ENCODE peak calls at places on chromosomes 6 and 20, in five cellular contexts. U, O, N, E and W are unnamed samples.

GRCh38 chr20:13009682-13010406 is 1.1 kb downstream of the SPTLC3 start:
- DNase-seq in U (no peak), O (no peak), N (no peak), E (peak), W (peak)

GRCh38 chr6:166078294-166078693 is 89.4 kb downstream of the TBXT start:
- DNase-seq in U (no peak), O (no peak), N (no peak), E (peak), W (no peak)

GRCh38 chr6:124056884-124057283 is 253.2 kb downstream of the NKAIN2 start:
- DNase-seq in U (no peak), O (no peak), N (no peak), E (no peak), W (no peak)

GRCh38 chr6:63307581-63308246 is 12.1 kb downstream of the LGSN start:
- DNase-seq in U (peak), O (no peak), N (no peak), E (no peak), W (no peak)

GRCh38 chr20:59605691-59606364 is 1.5 kb downstream of the PHACTR3 start:
- DNase-seq in U (peak), O (no peak), N (no peak), E (no peak), W (no peak)

GRCh38 chr6:87289571-87289970 is 32.8 kb upstream of the SMIM8 start:
- DNase-seq in U (no peak), O (no peak), N (no peak), E (no peak), W (no peak)

GRCh38 chr6:80769101-80769500 is 662.6 kb downstream of the BCKDHB start:
- DNase-seq in U (no peak), O (no peak), N (no peak), E (peak), W (no peak)

GRCh38 chr20:41011551-41012067 is 17.0 kb upstream of the TOP1 start:
- DNase-seq in U (no peak), O (no peak), N (no peak), E (no peak), W (no peak)

GRCh38 chr6:87213364-87213763 is 58.0 kb downstream of the ZNF292 start:
- DNase-seq in U (no peak), O (no peak), N (peak), E (no peak), W (no peak)

GRCh38 chr6:55963301-55963700 is 87.9 kb upstream of the BMP5 start:
- DNase-seq in U (no peak), O (no peak), N (no peak), E (no peak), W (no peak)
- TF ChIP-seq CTCF in U (peak), O (no peak), N (no peak), E (peak), W (no peak)

GRCh38 chr6:142026471-142026870 is 106.3 kb upstream of the GJE1 start:
- DNase-seq in U (no peak), O (no peak), N (no peak), E (no peak), W (no peak)

GRCh38 chr6:142030115-142030619 is 102.6 kb upstream of the GJE1 start:
- DNase-seq in U (no peak), O (no peak), N (no peak), E (no peak), W (no peak)

GRCh38 chr6:142027074-142027473 is 105.7 kb upstream of the GJE1 start:
- DNase-seq in U (no peak), O (no peak), N (no peak), E (no peak), W (no peak)

DNA sequence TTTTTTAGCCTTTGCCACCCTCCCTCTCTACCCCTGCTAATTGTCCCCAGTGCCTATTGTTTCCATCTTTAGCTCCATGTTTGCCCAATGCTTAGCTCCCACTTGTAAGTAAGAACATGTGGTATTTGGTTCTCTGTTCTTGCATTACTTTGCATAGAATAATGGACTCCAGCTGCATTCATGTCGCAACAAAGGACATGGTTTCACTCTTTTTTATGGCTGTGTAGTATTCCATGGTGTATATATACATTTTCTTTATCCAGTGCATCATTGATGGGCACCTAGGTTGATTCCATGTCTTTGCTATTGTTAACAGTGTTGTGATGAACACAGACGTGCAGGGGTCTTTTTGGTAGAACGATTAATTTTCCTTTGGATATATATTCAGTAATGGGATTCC is 104.2 kb upstream of the GJE1 start:
- DNase-seq in U (no peak), O (no peak), N (no peak), E (no peak), W (no peak)
- H3K4me3 ChIP-seq in U (peak), O (no peak), N (no peak), E (no peak), W (no peak)

GRCh38 chr6:108622601-108623335 is 62.1 kb downstream of the FOXO3 start:
- DNase-seq in U (peak), O (peak), N (no peak), E (peak), W (peak)
- TF ChIP-seq CTCF in U (peak), O (no peak), N (no peak), E (peak), W (no peak)

DNA sequence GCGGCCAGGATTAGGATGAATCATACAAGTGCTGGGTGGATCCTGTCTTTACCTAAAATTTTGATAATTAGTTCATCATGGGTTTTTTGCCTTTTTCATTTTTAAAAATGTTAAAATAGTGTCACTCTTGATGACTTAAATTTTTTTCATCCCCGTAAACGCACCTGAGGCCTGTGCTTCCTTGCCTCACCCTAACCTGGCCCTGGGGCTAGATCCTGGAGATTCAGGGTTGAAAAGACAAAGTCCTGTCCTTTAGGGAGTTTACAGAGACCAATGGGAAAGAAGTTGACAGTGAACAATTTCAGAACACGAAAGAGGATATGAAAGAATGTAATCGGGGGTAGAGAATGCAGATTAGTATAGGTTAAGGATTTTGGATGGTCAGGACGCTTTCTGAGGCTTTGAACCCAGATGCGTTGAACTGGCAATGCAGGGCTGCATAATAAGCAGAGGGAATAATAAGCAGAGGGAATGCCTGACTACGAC is 1.6 kb upstream of the FBXO5 start:
- DNase-seq in U (no peak), O (no peak), N (no peak), E (no peak), W (no peak)
- H3K4me3 ChIP-seq in U (peak), O (peak), N (peak), E (peak), W (peak)

DNA sequence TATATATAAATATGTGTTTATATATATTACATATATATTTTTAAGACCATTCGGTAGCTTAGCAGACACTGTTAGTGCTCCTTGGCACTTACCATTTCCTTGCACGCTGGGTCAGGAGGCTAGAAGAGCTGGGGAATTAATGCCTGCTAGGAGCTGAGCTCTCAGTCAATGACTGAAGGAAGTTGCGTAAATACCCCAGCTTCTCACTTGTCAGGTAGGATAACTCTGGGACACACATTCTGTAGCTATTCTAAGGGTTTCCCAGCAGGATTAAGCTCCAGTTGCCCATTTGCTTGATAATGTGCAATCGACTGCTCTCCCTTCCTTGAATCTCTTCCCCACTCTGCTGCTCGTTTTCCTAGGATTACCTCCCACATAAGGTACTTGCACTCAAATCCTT is 15.7 kb upstream of the DNAAF9 start:
- DNase-seq in U (no peak), O (no peak), N (no peak), E (no peak), W (no peak)
- TF ChIP-seq CTCF in U (no peak), O (no peak), N (no peak), E (no peak), W (no peak)

GRCh38 chr6:21078497-21078896 is 515.1 kb upstream of the SOX4 start:
- DNase-seq in U (no peak), O (no peak), N (no peak), E (no peak), W (no peak)
- H3K4me3 ChIP-seq in U (no peak), O (no peak), N (no peak), E (no peak), W (no peak)

GRCh38 chr6:138307816-138308727 is 69.6 kb upstream of the SMIM28 start:
- DNase-seq in U (no peak), O (peak), N (no peak), E (no peak), W (no peak)
- TF ChIP-seq CTCF in U (no peak), O (no peak), N (no peak), E (peak), W (peak)